ENCODE peak calls at places on chromosomes 2 and 18, in ten cellular contexts. I is epithelial cell of esophagus; W is SJSA1; Z is cerebellum; F is left lung; A is activated naive CD4-positive, alpha-beta T cell; Q is iris pigment epithelial cell; C is posterior cingulate gyrus; L is effector memory CD8-positive, alpha-beta T cell; T is A172. Y is an unnamed sample.
A peak's percentile ranks its signal among the peaks of the same experiment; 100 is the strongest.

GRCh38 chr2:176638167-176639015 is 369.1 kb downstream of the MTX2 start:
- DNase-seq in I (peak; percentile 59), W (peak; percentile 84), Z (peak; percentile 59), F (peak; percentile 38), A (no peak), Q (peak; percentile 54), C (peak; percentile 71), L (peak; percentile 42), T (peak; percentile 63), Y (peak; percentile 4)

GRCh38 chr18:59957957-59958356 is 58.2 kb downstream of the PMAIP1 start:
- DNase-seq in I (peak; percentile 68), W (no peak), Z (peak; percentile 20), F (no peak), A (no peak), Q (peak; percentile 85), C (no peak), L (no peak), T (peak; percentile 70), Y (peak; percentile 30)

GRCh38 chr2:84711651-84712050 is 169.2 kb downstream of the TRABD2A start:
- DNase-seq in I (no peak), W (no peak), Z (no peak), F (no peak), A (no peak), Q (no peak), C (no peak), L (no peak), T (no peak), Y (no peak)

GRCh38 chr2:217919781-217920351 is 82.9 kb downstream of the TNS1 start:
- DNase-seq in I (no peak), W (peak; percentile 53), Z (no peak), F (no peak), A (no peak), Q (peak; percentile 72), C (no peak), L (no peak), T (peak; percentile 92), Y (no peak)

GRCh38 chr2:170928036-170928823 is 823 bp upstream of the GORASP2 start:
- DNase-seq in I (peak; percentile 41), W (no peak), Z (peak; percentile 8), F (no peak), A (no peak), Q (peak; percentile 18), C (no peak), L (peak; percentile 6), T (peak; percentile 28), Y (no peak)

GRCh38 chr2:16625201-16625729 is 40.4 kb downstream of the CYRIA start:
- DNase-seq in I (no peak), W (no peak), Z (no peak), F (peak; percentile 58), A (no peak), Q (no peak), C (no peak), L (no peak), T (peak; percentile 57), Y (no peak)

GRCh38 chr2:238100049-238100820 is at the start of gene ESPNL:
- DNase-seq in I (peak; percentile 20), W (no peak), Z (peak; percentile 78), F (no peak), A (no peak), Q (no peak), C (no peak), L (no peak), T (peak; percentile 26), Y (no peak)

GRCh38 chr2:217363470-217363869 is 503.6 kb upstream of the TNP1 start:
- DNase-seq in I (no peak), W (no peak), Z (no peak), F (no peak), A (no peak), Q (no peak), C (no peak), L (no peak), T (no peak), Y (no peak)

GRCh38 chr2:18988557-18989232 is 369.7 kb downstream of the OSR1 start:
- DNase-seq in I (no peak), W (no peak), Z (no peak), F (no peak), A (no peak), Q (no peak), C (no peak), L (no peak), T (no peak), Y (no peak)

GRCh38 chr2:43519711-43520221 is 76.1 kb downstream of the THADA start:
- DNase-seq in I (peak; percentile 91), W (peak; percentile 96), Z (no peak), F (no peak), A (no peak), Q (peak; percentile 98), C (no peak), L (no peak), T (peak; percentile 85), Y (peak; percentile 77)

GRCh38 chr2:67476808-67477790 is 80.0 kb downstream of the ETAA1 start:
- DNase-seq in I (peak; percentile 69), W (peak; percentile 36), Z (peak; percentile 15), F (no peak), A (no peak), Q (peak; percentile 63), C (no peak), L (no peak), T (peak; percentile 54), Y (peak; percentile 1)

GRCh38 chr2:64720543-64721325 is 67.0 kb upstream of the SERTAD2 start:
- DNase-seq in I (no peak), W (no peak), Z (no peak), F (no peak), A (no peak), Q (no peak), C (no peak), L (no peak), T (no peak), Y (no peak)

GRCh38 chr18:78814321-78814720 is 165.3 kb upstream of the SALL3 start:
- DNase-seq in I (no peak), W (no peak), Z (no peak), F (peak; percentile 57), A (no peak), Q (no peak), C (no peak), L (no peak), T (no peak), Y (no peak)

GRCh38 chr2:187989925-187990623 is 301.6 kb upstream of the GULP1 start:
- DNase-seq in I (peak; percentile 79), W (no peak), Z (no peak), F (no peak), A (no peak), Q (no peak), C (no peak), L (no peak), T (no peak), Y (no peak)

Y was measured in amniotic stem cell.